ENCODE peak calls at places on chromosome 4, in nine cellular contexts. One of them, this sample, is unnamed.

GRCh38 chr4:40281913-40282312 is 53.2 kb upstream of the CHRNA9 start:
- DNase-seq in H7: no peak
- DNase-seq in right lobe of liver: no peak
- DNase-seq in CD4-positive, CD25-positive, alpha-beta regulatory T cell: no peak
- DNase-seq in pancreas: no peak
- DNase-seq in hepatocyte: no peak
- DNase-seq in Karpas-422: no peak
- DNase-seq in keratinocyte: no peak
- DNase-seq in sigmoid colon: peak
- DNase-seq in this sample: no peak

GRCh38 chr4:22493523-22493922 is 22.3 kb downstream of the ADGRA3 start:
- DNase-seq in pancreas: no peak
- DNase-seq in sigmoid colon: no peak
- DNase-seq in CD4-positive, CD25-positive, alpha-beta regulatory T cell: no peak
- DNase-seq in keratinocyte: no peak
- DNase-seq in H7: no peak
- DNase-seq in Karpas-422: no peak
- DNase-seq in right lobe of liver: no peak
- DNase-seq in hepatocyte: no peak
- DNase-seq in this sample: no peak

GRCh38 chr4:6449746-6450369 is 22.6 kb downstream of the PPP2R2C start:
- DNase-seq in pancreas: no peak
- DNase-seq in H7: peak
- DNase-seq in hepatocyte: no peak
- DNase-seq in keratinocyte: no peak
- DNase-seq in CD4-positive, CD25-positive, alpha-beta regulatory T cell: no peak
- DNase-seq in right lobe of liver: no peak
- DNase-seq in sigmoid colon: no peak
- DNase-seq in Karpas-422: no peak
- DNase-seq in this sample: no peak

GRCh38 chr4:153039542-153040185 is 103.5 kb downstream of the FHDC1 start:
- DNase-seq in CD4-positive, CD25-positive, alpha-beta regulatory T cell: no peak
- DNase-seq in keratinocyte: no peak
- DNase-seq in H7: no peak
- DNase-seq in Karpas-422: no peak
- DNase-seq in hepatocyte: no peak
- DNase-seq in pancreas: no peak
- DNase-seq in right lobe of liver: no peak
- DNase-seq in sigmoid colon: no peak
- DNase-seq in this sample: no peak

GRCh38 chr4:84319124-84319523 is 180.0 kb downstream of the NKX6-1 start:
- DNase-seq in sigmoid colon: no peak
- DNase-seq in hepatocyte: no peak
- DNase-seq in H7: no peak
- DNase-seq in CD4-positive, CD25-positive, alpha-beta regulatory T cell: no peak
- DNase-seq in Karpas-422: no peak
- DNase-seq in pancreas: no peak
- DNase-seq in right lobe of liver: peak
- DNase-seq in keratinocyte: no peak
- DNase-seq in this sample: peak

GRCh38 chr4:168028568-168028967 is 63.8 kb upstream of the ANXA10 start:
- DNase-seq in right lobe of liver: peak
- DNase-seq in keratinocyte: no peak
- DNase-seq in sigmoid colon: no peak
- DNase-seq in hepatocyte: peak
- DNase-seq in CD4-positive, CD25-positive, alpha-beta regulatory T cell: no peak
- DNase-seq in Karpas-422: no peak
- DNase-seq in pancreas: no peak
- DNase-seq in H7: no peak
- DNase-seq in this sample: peak

GRCh38 chr4:183563874-183564273 is 59.0 kb downstream of the ING2 start:
- DNase-seq in CD4-positive, CD25-positive, alpha-beta regulatory T cell: no peak
- DNase-seq in sigmoid colon: no peak
- DNase-seq in H7: no peak
- DNase-seq in keratinocyte: no peak
- DNase-seq in pancreas: no peak
- DNase-seq in hepatocyte: peak
- DNase-seq in Karpas-422: no peak
- DNase-seq in right lobe of liver: no peak
- DNase-seq in this sample: peak

GRCh38 chr4:6749340-6750171 is 33.0 kb upstream of the KIAA0232 start:
- DNase-seq in pancreas: peak
- DNase-seq in H7: no peak
- DNase-seq in CD4-positive, CD25-positive, alpha-beta regulatory T cell: no peak
- DNase-seq in keratinocyte: no peak
- DNase-seq in hepatocyte: peak
- DNase-seq in sigmoid colon: peak
- DNase-seq in right lobe of liver: peak
- DNase-seq in Karpas-422: no peak
- DNase-seq in this sample: peak

GRCh38 chr4:151143162-151143561 is 43.7 kb downstream of the RPS3A start:
- DNase-seq in pancreas: no peak
- DNase-seq in H7: no peak
- DNase-seq in sigmoid colon: no peak
- DNase-seq in CD4-positive, CD25-positive, alpha-beta regulatory T cell: no peak
- DNase-seq in keratinocyte: no peak
- DNase-seq in hepatocyte: no peak
- DNase-seq in Karpas-422: no peak
- DNase-seq in right lobe of liver: no peak
- DNase-seq in this sample: peak

GRCh38 chr4:12963291-12963690 is 520.8 kb downstream of the RAB28 start:
- DNase-seq in hepatocyte: no peak
- DNase-seq in pancreas: no peak
- DNase-seq in keratinocyte: no peak
- DNase-seq in CD4-positive, CD25-positive, alpha-beta regulatory T cell: no peak
- DNase-seq in right lobe of liver: no peak
- DNase-seq in Karpas-422: no peak
- DNase-seq in sigmoid colon: no peak
- DNase-seq in H7: no peak
- DNase-seq in this sample: no peak

GRCh38 chr4:80307774-80308465 is 27.6 kb upstream of the CFAP299 start:
- DNase-seq in sigmoid colon: peak
- DNase-seq in H7: no peak
- DNase-seq in CD4-positive, CD25-positive, alpha-beta regulatory T cell: no peak
- DNase-seq in Karpas-422: no peak
- DNase-seq in hepatocyte: no peak
- DNase-seq in keratinocyte: no peak
- DNase-seq in right lobe of liver: no peak
- DNase-seq in pancreas: no peak
- DNase-seq in this sample: peak

GRCh38 chr4:55729306-55730142 is 90.1 kb upstream of the EXOC1L start:
- DNase-seq in pancreas: no peak
- DNase-seq in CD4-positive, CD25-positive, alpha-beta regulatory T cell: no peak
- DNase-seq in H7: no peak
- DNase-seq in keratinocyte: no peak
- DNase-seq in Karpas-422: no peak
- DNase-seq in sigmoid colon: no peak
- DNase-seq in hepatocyte: peak
- DNase-seq in right lobe of liver: no peak
- DNase-seq in this sample: no peak

DNA sequence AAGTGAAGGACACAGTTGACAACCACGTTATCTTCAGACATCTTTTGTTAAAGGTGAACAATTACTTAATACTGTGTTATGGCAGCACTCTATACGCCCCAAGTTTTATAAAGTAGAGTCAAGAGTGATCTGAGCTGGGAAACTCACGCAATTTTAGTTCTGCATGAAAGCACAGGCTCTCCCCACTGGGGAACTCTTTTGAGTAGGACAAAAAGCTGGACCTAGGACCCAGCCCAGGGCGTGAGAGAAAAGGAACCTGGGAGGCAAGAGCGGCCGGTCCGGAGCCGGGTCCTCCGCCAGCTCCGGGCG is 152.6 kb upstream of the SLC4A4 start:
- DNase-seq in Karpas-422: no peak
- DNase-seq in pancreas: no peak
- DNase-seq in sigmoid colon: peak
- DNase-seq in H7: no peak
- DNase-seq in hepatocyte: no peak
- DNase-seq in keratinocyte: no peak
- DNase-seq in right lobe of liver: no peak
- DNase-seq in CD4-positive, CD25-positive, alpha-beta regulatory T cell: no peak
- DNase-seq in this sample: no peak
- H3K4me3 ChIP-seq in Karpas-422: peak
- H3K4me3 ChIP-seq in pancreas: peak
- H3K4me3 ChIP-seq in sigmoid colon: peak
- H3K4me3 ChIP-seq in H7: peak
- H3K4me3 ChIP-seq in hepatocyte: peak
- H3K4me3 ChIP-seq in keratinocyte: no peak
- H3K4me3 ChIP-seq in right lobe of liver: peak
- H3K4me3 ChIP-seq in CD4-positive, CD25-positive, alpha-beta regulatory T cell: no peak
- H3K4me3 ChIP-seq in this sample: peak

DNA sequence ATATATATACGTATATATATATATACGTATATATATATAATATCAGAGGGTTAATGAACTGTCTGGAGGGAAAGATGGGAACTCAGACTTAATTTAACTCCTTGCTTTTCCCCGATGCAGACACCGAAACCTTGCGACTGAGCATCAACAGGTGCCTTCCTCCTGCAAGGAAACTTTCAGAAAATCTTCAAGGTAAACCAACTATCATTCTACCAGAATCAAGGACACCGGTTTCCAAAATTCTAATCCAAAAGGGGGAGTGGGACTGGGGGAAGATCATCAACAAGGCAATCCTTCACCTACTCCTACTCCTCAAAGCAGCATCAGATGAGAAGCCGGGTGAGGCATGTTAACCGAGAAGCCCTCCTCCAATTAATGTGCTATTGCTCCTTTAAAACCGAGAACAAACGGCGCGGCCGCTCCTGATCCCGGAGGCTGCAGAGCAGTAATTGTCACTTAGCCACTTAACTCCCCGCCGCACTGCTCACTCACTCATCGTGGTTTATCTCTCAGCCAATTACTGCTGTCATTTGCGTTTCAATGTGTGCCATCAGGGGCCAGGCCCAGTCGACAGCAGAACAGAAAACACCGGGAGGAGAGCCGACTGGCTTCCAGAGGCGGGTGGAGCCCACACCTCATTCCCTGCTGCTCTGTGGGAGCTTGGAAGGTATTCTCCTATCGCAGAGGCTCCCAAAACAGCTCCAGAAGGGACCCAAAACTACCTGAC is 61.7 kb downstream of the MAML3 start:
- DNase-seq in sigmoid colon: no peak
- DNase-seq in Karpas-422: no peak
- DNase-seq in CD4-positive, CD25-positive, alpha-beta regulatory T cell: no peak
- DNase-seq in pancreas: peak
- DNase-seq in keratinocyte: no peak
- DNase-seq in H7: peak
- DNase-seq in hepatocyte: peak
- DNase-seq in right lobe of liver: no peak
- DNase-seq in this sample: no peak
- H3K4me3 ChIP-seq in sigmoid colon: peak
- H3K4me3 ChIP-seq in Karpas-422: no peak
- H3K4me3 ChIP-seq in CD4-positive, CD25-positive, alpha-beta regulatory T cell: no peak
- H3K4me3 ChIP-seq in pancreas: peak
- H3K4me3 ChIP-seq in keratinocyte: peak
- H3K4me3 ChIP-seq in H7: peak
- H3K4me3 ChIP-seq in hepatocyte: no peak
- H3K4me3 ChIP-seq in right lobe of liver: no peak
- H3K4me3 ChIP-seq in this sample: peak

DNA sequence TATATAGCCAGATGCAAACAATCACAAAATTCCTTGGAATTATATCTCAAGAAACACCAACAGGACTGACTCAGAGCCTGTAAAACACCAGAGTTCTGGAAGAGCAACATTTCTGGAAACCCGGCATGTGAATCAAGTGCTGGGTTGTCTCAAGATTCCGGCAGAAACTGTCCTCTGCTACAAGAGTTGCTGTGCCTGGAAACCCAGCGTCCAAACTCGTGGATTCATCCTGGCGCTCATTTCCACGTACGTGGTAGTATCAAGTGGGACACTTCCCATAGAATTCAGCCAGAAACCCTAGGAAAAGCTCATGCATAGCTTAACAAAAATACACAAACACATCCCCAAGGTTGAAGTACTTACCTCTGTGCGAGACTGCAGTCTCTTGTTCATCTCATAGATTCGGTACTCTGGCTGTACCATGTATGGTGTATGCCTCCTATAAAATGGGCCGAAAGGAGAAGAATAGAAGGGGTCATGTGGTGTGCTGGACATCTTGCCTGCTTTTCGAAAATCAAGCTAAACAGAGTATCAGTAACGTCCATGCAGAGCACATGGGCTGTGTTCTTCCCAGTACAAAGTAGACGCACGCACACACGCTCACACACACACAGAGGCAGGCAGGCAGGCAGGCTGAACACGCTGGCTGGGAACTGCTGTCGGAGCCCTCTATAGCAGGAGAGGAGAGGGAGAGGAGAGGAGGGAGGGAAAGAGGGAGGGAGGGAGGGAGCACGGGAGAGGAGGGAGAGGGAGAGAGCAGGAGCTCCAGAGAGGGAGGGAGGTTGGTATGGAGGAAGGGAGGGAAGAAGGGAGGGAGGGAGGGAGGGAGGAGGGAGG is at the start of gene LDB2:
- DNase-seq in H7: peak
- DNase-seq in hepatocyte: peak
- DNase-seq in CD4-positive, CD25-positive, alpha-beta regulatory T cell: no peak
- DNase-seq in Karpas-422: no peak
- DNase-seq in pancreas: no peak
- DNase-seq in keratinocyte: no peak
- DNase-seq in right lobe of liver: peak
- DNase-seq in sigmoid colon: peak
- DNase-seq in this sample: peak
- H3K4me3 ChIP-seq in H7: peak
- H3K4me3 ChIP-seq in hepatocyte: peak
- H3K4me3 ChIP-seq in CD4-positive, CD25-positive, alpha-beta regulatory T cell: no peak
- H3K4me3 ChIP-seq in Karpas-422: no peak
- H3K4me3 ChIP-seq in pancreas: peak
- H3K4me3 ChIP-seq in keratinocyte: no peak
- H3K4me3 ChIP-seq in right lobe of liver: peak
- H3K4me3 ChIP-seq in sigmoid colon: peak
- H3K4me3 ChIP-seq in this sample: peak

DNA sequence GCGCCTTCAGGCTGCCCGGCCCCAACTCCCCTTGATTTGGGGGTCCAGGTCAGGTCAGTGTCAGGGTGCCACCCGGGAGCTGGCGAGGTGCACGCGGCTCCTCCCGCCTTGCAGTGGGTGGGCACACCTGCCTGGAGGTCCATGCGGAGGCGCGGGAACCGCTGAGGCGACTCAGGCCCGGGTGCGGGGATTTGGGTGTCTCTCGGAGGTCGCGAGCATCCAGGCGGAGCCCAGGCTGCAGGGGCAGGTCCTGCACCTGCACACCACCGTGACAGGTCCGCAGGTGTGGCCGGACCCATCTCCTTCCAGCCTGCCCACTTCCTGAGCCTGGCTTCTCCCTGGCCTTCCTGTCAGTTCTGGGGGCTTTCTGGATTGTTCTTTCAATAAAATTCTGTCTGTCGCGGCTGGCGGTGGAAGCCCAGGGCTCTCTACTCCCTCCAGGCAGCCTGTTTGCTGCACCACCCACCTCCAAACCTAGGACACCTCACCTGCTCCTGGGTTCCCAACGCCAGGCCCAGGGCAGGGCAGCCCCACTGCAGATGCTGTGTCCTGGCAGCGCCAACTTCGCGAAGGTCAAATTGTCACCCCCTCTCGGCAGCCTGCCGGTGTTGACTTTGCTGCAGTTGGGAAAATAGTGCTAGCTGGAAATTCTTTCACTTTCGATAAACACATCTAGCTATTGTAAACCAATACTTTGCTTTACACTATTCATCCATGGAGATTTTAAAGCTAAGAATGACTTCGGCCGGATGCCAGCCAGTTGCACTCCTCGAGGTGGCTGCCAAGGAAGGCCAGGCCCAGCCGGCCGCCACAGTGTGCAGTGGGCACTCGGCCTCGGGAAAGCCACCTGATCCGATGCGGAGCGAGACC is 35.9 kb downstream of the FGFRL1 start:
- DNase-seq in Karpas-422: no peak
- DNase-seq in right lobe of liver: peak
- DNase-seq in CD4-positive, CD25-positive, alpha-beta regulatory T cell: peak
- DNase-seq in H7: peak
- DNase-seq in keratinocyte: no peak
- DNase-seq in pancreas: peak
- DNase-seq in sigmoid colon: peak
- DNase-seq in hepatocyte: no peak
- DNase-seq in this sample: no peak
- H3K4me3 ChIP-seq in Karpas-422: no peak
- H3K4me3 ChIP-seq in right lobe of liver: peak
- H3K4me3 ChIP-seq in CD4-positive, CD25-positive, alpha-beta regulatory T cell: no peak
- H3K4me3 ChIP-seq in H7: no peak
- H3K4me3 ChIP-seq in keratinocyte: no peak
- H3K4me3 ChIP-seq in pancreas: peak
- H3K4me3 ChIP-seq in sigmoid colon: peak
- H3K4me3 ChIP-seq in hepatocyte: no peak
- H3K4me3 ChIP-seq in this sample: no peak

This sample was measured in fibroblast of mammary gland.